ENCODE peak calls at places on chromosome 1, in five cellular contexts. O, B, J, E and V are unnamed samples.

GRCh38 chr1:51948491-51948915 is 42.0 kb downstream of the RAB3B start:
- DNase-seq in J (no peak), B (no peak), E (no peak), O (no peak), V (no peak)

GRCh38 chr1:29050141-29050540 is 73.6 kb downstream of the TMEM200B start:
- DNase-seq in O (no peak), E (no peak), B (no peak), J (no peak), V (no peak)

GRCh38 chr1:200291106-200291505 is 118.7 kb downstream of the ZNF281 start:
- DNase-seq in B (no peak), J (no peak), O (no peak), E (no peak), V (no peak)

GRCh38 chr1:921011-921837 is 2.5 kb upstream of the SAMD11 start:
- DNase-seq in B (no peak), J (peak), E (peak), O (peak), V (peak)

GRCh38 chr1:204830671-204831585 is 39.7 kb upstream of the NFASC start:
- DNase-seq in E (no peak), J (no peak), O (no peak), B (no peak), V (no peak)

GRCh38 chr1:180863158-180863775 is 49.4 kb upstream of the KIAA1614 start:
- DNase-seq in B (no peak), O (peak), J (peak), E (peak), V (no peak)

GRCh38 chr1:218367118-218367517 is 22.0 kb downstream of the TGFB2 start:
- DNase-seq in O (peak), J (no peak), E (peak), B (no peak), V (no peak)

GRCh38 chr1:239844833-239845232 is 246.8 kb upstream of the FMN2 start:
- DNase-seq in O (no peak), E (no peak), J (no peak), B (no peak), V (no peak)

GRCh38 chr1:31668303-31668883 is 23.7 kb upstream of the PEF1 start:
- DNase-seq in O (no peak), E (no peak), J (no peak), B (no peak), V (no peak)

GRCh38 chr1:231497629-231498152 is 30.8 kb upstream of the TSNAX start:
- DNase-seq in O (no peak), B (no peak), J (no peak), E (no peak), V (no peak)

GRCh38 chr1:47590523-47591225 is 152.8 kb downstream of the FOXD2 start:
- DNase-seq in J (no peak), B (no peak), E (no peak), O (no peak), V (no peak)

GRCh38 chr1:53543130-53543770 is 84.1 kb downstream of the DMRTB1 start:
- DNase-seq in J (no peak), O (no peak), B (no peak), E (no peak), V (no peak)

GRCh38 chr1:186617860-186618780 is 62.1 kb downstream of the PTGS2 start:
- DNase-seq in O (peak), E (no peak), B (peak), J (no peak), V (no peak)

GRCh38 chr1:3183439-3183838 is 114.4 kb downstream of the PRDM16 start:
- DNase-seq in B (no peak), O (no peak), E (no peak), J (no peak), V (no peak)

GRCh38 chr1:36175137-36176095 is 19.5 kb downstream of the MAP7D1 start:
- DNase-seq in O (no peak), E (no peak), B (no peak), J (no peak), V (no peak)

GRCh38 chr1:198588845-198589244 is 48.4 kb upstream of the ATP6V1G3 start:
- DNase-seq in J (no peak), E (no peak), B (no peak), O (no peak), V (no peak)

GRCh38 chr1:113811353-113811887 is 856 bp downstream of the RSBN1 start:
- DNase-seq in E (peak), J (peak), B (no peak), O (peak), V (no peak)

GRCh38 chr1:171597203-171597602 is 24.8 kb upstream of the MYOCOS start:
- DNase-seq in E (no peak), O (no peak), J (no peak), B (no peak), V (no peak)

GRCh38 chr1:110615548-110616130 is 9.5 kb upstream of the KCNA2 start:
- DNase-seq in J (peak), B (no peak), O (peak), E (peak), V (peak)

GRCh38 chr1:14774225-14774624 is 175.7 kb downstream of the KAZN start:
- DNase-seq in J (no peak), E (no peak), O (no peak), B (no peak), V (no peak)

GRCh38 chr1:84862810-84863251 is 30.2 kb downstream of the LPAR3 start:
- DNase-seq in E (no peak), J (no peak), O (no peak), B (peak), V (no peak)

GRCh38 chr1:53633073-53633704 is 105.8 kb downstream of the GLIS1 start:
- DNase-seq in J (no peak), O (no peak), B (no peak), E (no peak), V (no peak)

GRCh38 chr1:25703671-25704637 is 87.4 kb downstream of the MAN1C1 start:
- DNase-seq in E (no peak), O (no peak), B (no peak), J (no peak), V (no peak)

GRCh38 chr1:94245747-94246438 is 8.5 kb upstream of the ARHGAP29 start:
- DNase-seq in E (no peak), O (no peak), B (no peak), J (no peak), V (no peak)

GRCh38 chr1:32876341-32877210 is 5.9 kb upstream of the FNDC5 start:
- DNase-seq in J (peak), E (peak), O (peak), B (no peak), V (peak)

GRCh38 chr1:111719561-111720239 is 19.5 kb downstream of the INKA2 start:
- DNase-seq in E (no peak), J (no peak), O (no peak), B (no peak), V (no peak)

GRCh38 chr1:56390934-56391731 is 188.2 kb downstream of the PLPP3 start:
- DNase-seq in E (no peak), O (no peak), B (no peak), J (no peak), V (no peak)

GRCh38 chr1:56387071-56387747 is 192.2 kb downstream of the PLPP3 start:
- DNase-seq in O (no peak), B (no peak), E (peak), J (no peak), V (no peak)

GRCh38 chr1:56394298-56394697 is 185.1 kb downstream of the PLPP3 start:
- DNase-seq in B (no peak), J (no peak), O (no peak), E (no peak), V (no peak)

GRCh38 chr1:56390540-56390867 is 188.9 kb downstream of the PLPP3 start:
- DNase-seq in O (no peak), J (no peak), E (no peak), B (no peak), V (no peak)

GRCh38 chr1:56389813-56390539 is 189.4 kb downstream of the PLPP3 start:
- DNase-seq in O (no peak), J (no peak), E (no peak), B (no peak), V (peak)
- TF ChIP-seq KDM1A in O (no peak), J (no peak), E (no peak), B (no peak), V (no peak)

DNA sequence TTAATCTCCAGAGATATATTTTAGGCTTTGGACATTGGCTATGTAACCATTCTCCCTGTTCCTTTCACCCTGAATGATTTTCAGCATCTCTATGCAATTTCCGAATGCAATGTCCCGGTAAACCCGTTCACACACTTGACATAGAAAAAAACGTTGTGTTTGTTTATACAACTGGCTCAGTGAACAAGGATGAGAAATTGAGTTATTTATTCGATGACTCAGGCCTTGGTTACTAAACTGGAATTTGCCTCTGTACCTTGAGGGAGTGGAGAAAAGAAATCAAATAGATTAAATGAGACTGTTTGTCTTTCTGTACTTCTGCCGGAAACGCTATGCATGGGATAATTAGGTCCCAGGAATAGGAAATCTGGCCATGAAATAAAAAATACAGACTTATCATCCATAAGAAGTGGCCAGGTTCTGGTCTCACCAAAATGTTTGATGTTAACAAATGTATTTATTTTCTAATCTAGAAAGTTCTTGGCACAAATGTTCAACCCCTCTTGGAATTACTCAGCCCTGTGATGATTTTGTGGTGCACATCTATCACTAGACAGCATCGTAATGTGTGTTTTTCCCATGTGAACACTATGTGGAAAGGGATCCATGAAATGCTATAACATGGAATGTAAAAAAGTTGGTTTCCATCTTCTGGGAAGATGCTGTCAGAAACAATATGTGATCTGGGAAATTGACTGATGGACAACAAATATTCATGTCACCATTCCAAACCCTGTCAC is 253.9 kb downstream of the DUSP10 start:
- DNase-seq in B (no peak), E (no peak), J (no peak), O (peak), V (no peak)
- TF ChIP-seq KDM1A in B (no peak), E (no peak), J (no peak), O (no peak), V (no peak)

GRCh38 chr1:155322571-155322952 is 1.9 kb downstream of the RUSC1 start:
- DNase-seq in J (no peak), O (no peak), E (no peak), B (no peak), V (peak)
- TF ChIP-seq KDM1A in J (no peak), O (no peak), E (no peak), B (no peak), V (no peak)

GRCh38 chr1:241555526-241555925 is 23.3 kb downstream of the KMO start:
- DNase-seq in J (no peak), B (no peak), O (no peak), E (no peak), V (no peak)

GRCh38 chr1:241551759-241552638 is 19.8 kb downstream of the KMO start:
- DNase-seq in J (peak), B (peak), E (no peak), O (no peak), V (no peak)

GRCh38 chr1:241553886-241554592 is 21.9 kb downstream of the KMO start:
- DNase-seq in J (no peak), B (no peak), O (no peak), E (no peak), V (no peak)

GRCh38 chr1:241560511-241561187 is 28.5 kb downstream of the KMO start:
- DNase-seq in B (no peak), J (no peak), O (no peak), E (no peak), V (no peak)

GRCh38 chr1:241557551-241558193 is 25.5 kb downstream of the KMO start:
- DNase-seq in B (no peak), E (no peak), O (no peak), J (no peak), V (no peak)
- TF ChIP-seq KDM1A in B (no peak), E (no peak), O (no peak), J (no peak), V (no peak)

DNA sequence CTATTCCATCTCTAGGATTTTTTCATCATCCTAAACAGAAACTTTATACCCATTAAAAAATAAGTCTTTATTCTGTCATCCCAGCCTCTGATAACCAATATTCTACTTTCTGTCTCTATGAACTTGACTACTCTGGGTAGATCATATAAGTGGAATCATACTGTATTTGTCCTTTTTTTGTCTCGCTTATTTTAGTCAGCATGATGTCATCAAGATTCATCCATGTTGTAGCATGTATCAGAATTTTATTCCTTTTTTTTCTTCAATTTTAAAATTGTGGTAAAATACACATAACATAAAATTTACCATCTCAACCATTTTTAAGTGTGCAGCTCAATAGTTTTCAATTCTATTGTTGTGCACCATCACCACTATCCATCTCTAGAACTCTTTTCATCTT is 90.0 kb downstream of the SYT14 start:
- DNase-seq in E (no peak), B (no peak), J (no peak), O (no peak), V (no peak)
- TF ChIP-seq KDM1A in E (no peak), B (no peak), J (no peak), O (no peak), V (no peak)

GRCh38 chr1:178500091-178500770 is 3.5 kb upstream of the CLEC20A start:
- DNase-seq in B (no peak), E (no peak), O (peak), J (no peak), V (no peak)
- TF ChIP-seq KDM1A in B (no peak), E (no peak), O (no peak), J (no peak), V (no peak)

GRCh38 chr1:89952021-89952995 is 42.6 kb upstream of the ZNF326 start:
- DNase-seq in J (no peak), E (no peak), B (no peak), O (peak), V (no peak)
- TF ChIP-seq KDM1A in J (no peak), E (no peak), B (no peak), O (no peak), V (no peak)